ENCODE peak calls at places on chromosomes 2 and 18, in eight cellular contexts. Q is HCT116, E is GM12878, L is SK-N-SH, N is sigmoid colon, H is K562, X is HepG2, T is transverse colon. I is an unnamed sample. For H3K9me3, the result is how much of the 10 kb centered on the place peaks cover.

GRCh38 chr2:186972281-186972970 is 123.5 kb upstream of the ZSWIM2 start:
- DNase-seq in N (no peak), E (no peak), Q (no peak), X (no peak), H (no peak), L (no peak), T (no peak), I (no peak)

GRCh38 chr2:28452534-28453081 is 43.3 kb upstream of the PLB1 start:
- DNase-seq in T (peak), L (peak), E (no peak), X (peak), Q (peak), N (peak), H (peak), I (peak)

GRCh38 chr2:95020275-95021014 is 5.1 kb upstream of the MAL start:
- DNase-seq in H (no peak), E (no peak), Q (no peak), L (no peak), T (no peak), N (no peak), X (no peak), I (no peak)

GRCh38 chr18:48658721-48659120 is 119.9 kb downstream of the CTIF start:
- DNase-seq in L (no peak), H (no peak), T (no peak), X (no peak), E (no peak), Q (no peak), N (peak), I (no peak)

GRCh38 chr2:117481608-117482007 is 332.9 kb upstream of the DDX18 start:
- DNase-seq in E (no peak), X (no peak), H (no peak), Q (no peak), N (no peak), L (no peak), T (no peak), I (no peak)

GRCh38 chr2:126700677-126701076 is 44.7 kb downstream of the GYPC start:
- DNase-seq in E (no peak), N (no peak), H (no peak), X (no peak), T (no peak), L (no peak), Q (no peak), I (no peak)

GRCh38 chr2:168992591-168993349 is 38.4 kb downstream of the ABCB11 start:
- DNase-seq in T (no peak), H (no peak), X (no peak), Q (no peak), L (no peak), E (no peak), N (no peak), I (no peak)

GRCh38 chr18:47772374-47773248 is 157.8 kb downstream of the SMAD2 start:
- DNase-seq in N (no peak), Q (peak), L (no peak), X (peak), H (peak), T (peak), E (no peak), I (peak)

GRCh38 chr18:67518566-67518965 is 2.0 kb upstream of the DSEL start:
- DNase-seq in E (no peak), Q (no peak), H (no peak), N (no peak), T (no peak), X (no peak), L (no peak), I (no peak)

GRCh38 chr2:235358981-235359471 is 134.8 kb upstream of the AGAP1 start:
- DNase-seq in N (no peak), Q (no peak), H (no peak), E (no peak), L (no peak), X (no peak), T (no peak), I (no peak)

GRCh38 chr2:205482399-205483065 is 199.8 kb upstream of the NRP2 start:
- DNase-seq in L (no peak), X (no peak), N (no peak), T (no peak), H (no peak), Q (no peak), E (no peak), I (no peak)

GRCh38 chr2:230564805-230565779 is 147.6 kb upstream of the CAB39 start:
- DNase-seq in E (no peak), H (no peak), L (no peak), X (no peak), N (no peak), T (no peak), Q (no peak), I (no peak)

GRCh38 chr2:29309090-29310054 is 194.2 kb downstream of the CLIP4 start:
- DNase-seq in E (no peak), L (peak), T (peak), X (peak), H (peak), N (no peak), Q (peak), I (peak)

GRCh38 chr2:165778653-165779451 is 15.2 kb downstream of the GALNT3 start:
- DNase-seq in Q (no peak), E (no peak), N (no peak), H (no peak), T (no peak), X (peak), L (no peak), I (no peak)

GRCh38 chr18:10497350-10497749 is 28.5 kb upstream of the NAPG start:
- DNase-seq in E (no peak), Q (no peak), H (no peak), N (no peak), T (no peak), L (no peak), X (no peak), I (no peak)

GRCh38 chr2:102258386-102259074 is 52.8 kb upstream of the IL1RL1 start:
- DNase-seq in E (no peak), Q (peak), H (no peak), L (no peak), N (no peak), X (no peak), T (no peak), I (peak)

GRCh38 chr2:46866770-46867246 is 48.8 kb downstream of the MCFD2 start:
- DNase-seq in E (no peak), N (peak), H (no peak), L (no peak), Q (no peak), T (peak), X (peak), I (no peak)

GRCh38 chr2:89820248-89820647 is 1128.8 kb downstream of the RPIA start:
- DNase-seq in N (no peak), T (no peak), X (no peak), H (no peak), L (no peak), Q (no peak), E (no peak), I (no peak)
- H3K9me3 ChIP-seq in N (under half), T (under half), X (under half), H (under half), L (under half), Q (under half), E (under half), I (under half)

GRCh38 chr2:68772109-68772508 is 37.5 kb downstream of the ARHGAP25 start:
- DNase-seq in Q (no peak), L (no peak), N (no peak), E (no peak), T (no peak), H (no peak), X (no peak), I (no peak)

GRCh38 chr2:68775272-68775847 is 40.7 kb downstream of the ARHGAP25 start:
- DNase-seq in E (no peak), L (no peak), Q (no peak), T (no peak), H (no peak), N (no peak), X (no peak), I (no peak)

GRCh38 chr2:68771211-68771721 is 36.7 kb downstream of the ARHGAP25 start:
- DNase-seq in X (no peak), Q (no peak), T (no peak), E (no peak), H (no peak), N (no peak), L (no peak), I (no peak)

GRCh38 chr2:68776124-68776523 is 41.5 kb downstream of the ARHGAP25 start:
- DNase-seq in X (no peak), E (no peak), T (no peak), L (no peak), N (no peak), H (no peak), Q (no peak), I (no peak)

DNA sequence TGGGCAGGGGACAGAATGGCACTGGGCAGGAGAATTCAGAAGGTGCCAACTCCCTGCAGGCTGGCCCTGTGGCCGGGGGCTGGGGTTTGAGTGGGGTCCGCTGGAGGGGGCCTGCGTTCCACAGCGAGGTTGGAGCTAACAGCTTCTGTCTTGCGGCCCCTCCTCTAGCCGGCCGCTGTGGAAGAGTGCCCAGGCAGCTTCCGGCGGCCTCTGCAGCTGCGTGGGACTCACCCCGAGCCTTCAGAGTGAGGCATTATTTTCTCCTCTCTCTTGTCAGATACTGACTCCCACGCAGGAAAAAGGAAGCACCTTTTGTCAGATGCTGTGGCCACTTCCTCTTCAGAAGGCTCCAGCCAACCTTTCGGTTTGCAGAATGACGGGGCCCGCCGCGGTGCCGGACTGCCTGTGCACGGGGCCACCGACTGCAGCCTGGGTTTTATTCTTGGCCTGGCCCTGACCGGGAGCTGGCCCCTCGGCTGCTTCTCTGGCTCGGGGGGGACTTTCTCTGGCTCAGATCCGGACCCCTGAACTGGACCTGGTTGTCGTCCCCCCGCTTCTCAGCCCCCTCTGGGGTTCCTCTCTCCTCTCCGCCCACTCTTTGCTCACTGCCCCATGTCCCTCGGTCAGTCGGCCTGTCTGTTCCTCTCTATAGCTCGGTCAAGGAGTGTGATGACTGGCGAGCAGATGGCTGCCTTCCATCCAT is 40.1 kb downstream of the ARHGAP25 start:
- DNase-seq in L (no peak), Q (no peak), N (peak), T (peak), X (no peak), E (peak), H (peak), I (peak)
- TF ChIP-seq POLR2AphosphoS5 in L (no peak), Q (no peak), N (peak), T (peak), X (no peak), E (no peak), H (peak), I (peak)

GRCh38 chr2:74505448-74506246 is 1.8 kb downstream of the PCGF1 start:
- DNase-seq in X (no peak), Q (no peak), H (no peak), E (no peak), T (no peak), N (no peak), L (no peak), I (no peak)
- H3K4me3 ChIP-seq in X (peak), Q (peak), H (peak), E (no peak), T (no peak), N (no peak), L (peak), I (peak)

DNA sequence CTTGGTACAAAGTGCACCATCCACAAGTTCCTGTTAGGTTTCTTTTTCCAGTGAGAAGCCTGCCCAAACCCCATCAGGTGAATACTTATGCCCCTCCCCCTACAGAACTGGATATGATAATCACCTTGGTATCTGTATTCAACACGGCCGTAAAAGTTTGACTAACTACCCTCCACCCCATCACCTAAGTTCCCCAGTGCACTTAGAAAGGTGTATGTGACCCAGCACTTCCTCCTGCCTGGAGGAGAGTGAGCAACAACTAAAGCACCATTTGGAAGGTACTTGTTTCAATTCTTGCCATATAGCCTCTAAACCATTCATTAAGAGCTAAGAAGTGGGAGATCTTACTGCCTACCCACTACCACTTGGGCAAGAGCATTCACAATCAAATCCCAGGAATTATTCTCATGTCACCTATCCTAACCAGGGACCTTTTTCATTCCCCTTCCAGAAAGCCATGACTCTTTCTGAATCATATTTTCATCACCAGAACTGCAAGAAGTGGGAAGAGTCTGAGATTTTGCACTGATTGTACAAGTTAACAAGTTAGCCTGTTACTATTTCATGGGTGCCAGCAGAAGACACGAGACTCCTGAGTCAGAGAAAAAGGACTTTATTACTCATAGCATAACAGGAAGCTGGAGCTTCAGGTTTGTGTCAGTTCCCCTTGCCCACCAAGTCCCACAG is 53.5 kb upstream of the NDUFV2 start:
- DNase-seq in E (no peak), Q (no peak), X (no peak), L (no peak), N (no peak), T (no peak), H (no peak), I (no peak)
- H3K9me3 ChIP-seq in E (under half), Q (under half), X (under half), L (under half), N (under half), T (under half), H (under half), I (under half)